ENCODE peak calls at places on chromosome X, in five cellular contexts. Q, N, H, S and R are unnamed samples.

GRCh38 chrX:68685722-68686683 is 38.5 kb downstream of the STARD8 start:
- DNase-seq in Q (peak), N (no peak), H (peak), S (no peak), R (no peak)

GRCh38 chrX:16671005-16671404 is 21.0 kb downstream of the S100G start:
- DNase-seq in Q (peak), N (peak), H (peak), S (no peak), R (peak)

GRCh38 chrX:13260598-13260997 is 59.3 kb downstream of the ATXN3L start:
- DNase-seq in Q (no peak), N (no peak), H (no peak), S (no peak), R (no peak)

GRCh38 chrX:115499112-115499805 is 61.7 kb upstream of the PLS3 start:
- DNase-seq in Q (no peak), N (no peak), H (no peak), S (no peak), R (no peak)

GRCh38 chrX:72080150-72080549 is 51.6 kb downstream of the RTL5 start:
- DNase-seq in Q (no peak), N (no peak), H (no peak), S (no peak), R (no peak)

GRCh38 chrX:35025820-35026219 is 83.2 kb downstream of the FAM47B start:
- DNase-seq in Q (no peak), N (no peak), H (no peak), S (no peak), R (no peak)

GRCh38 chrX:46918434-46918833 is 6.2 kb downstream of the JADE3 start:
- DNase-seq in Q (no peak), N (no peak), H (no peak), S (no peak), R (peak)

GRCh38 chrX:22760513-22761057 is 239.2 kb upstream of the DDX53 start:
- DNase-seq in Q (no peak), N (no peak), H (peak), S (no peak), R (no peak)

GRCh38 chrX:24498975-24499374 is 33.9 kb downstream of the PDK3 start:
- DNase-seq in Q (no peak), N (no peak), H (peak), S (no peak), R (no peak)

GRCh38 chrX:103704863-103705262 is 5.8 kb upstream of the TMEM31 start:
- DNase-seq in Q (no peak), N (no peak), H (no peak), S (no peak), R (no peak)

GRCh38 chrX:53287493-53288138 is 6.2 kb upstream of the IQSEC2 start:
- DNase-seq in Q (no peak), N (peak), H (peak), S (peak), R (no peak)

GRCh38 chrX:112808651-112809050 is 32.0 kb downstream of the AMOT start:
- DNase-seq in Q (no peak), N (no peak), H (no peak), S (no peak), R (no peak)

GRCh38 chrX:68440940-68441339 is 7.6 kb upstream of the OPHN1 start:
- DNase-seq in Q (peak), N (no peak), H (peak), S (no peak), R (peak)

GRCh38 chrX:153735274-153735673 is 10.6 kb downstream of the ABCD1 start:
- DNase-seq in Q (peak), N (no peak), H (no peak), S (no peak), R (no peak)

GRCh38 chrX:78595901-78596502 is 63.1 kb downstream of the RTL3 start:
- DNase-seq in Q (no peak), N (no peak), H (no peak), S (no peak), R (no peak)

GRCh38 chrX:73916931-73917657 is 354.1 kb downstream of the CHIC1 start:
- DNase-seq in Q (no peak), N (peak), H (no peak), S (no peak), R (no peak)

GRCh38 chrX:55818673-55819375 is 101.3 kb downstream of the RRAGB start:
- DNase-seq in Q (no peak), N (no peak), H (no peak), S (no peak), R (no peak)

GRCh38 chrX:97363843-97364242 is 480.1 kb downstream of the RPA4 start:
- DNase-seq in Q (no peak), N (no peak), H (no peak), S (no peak), R (no peak)

GRCh38 chrX:87634361-87634760 is 116.8 kb downstream of the KLHL4 start:
- DNase-seq in Q (no peak), N (no peak), H (no peak), S (no peak), R (no peak)

GRCh38 chrX:71996826-71997225 is 86.2 kb downstream of the NHSL2 start:
- DNase-seq in Q (no peak), N (no peak), H (no peak), S (no peak), R (no peak)

GRCh38 chrX:4253092-4253491 is 539.6 kb upstream of the PRKX start:
- DNase-seq in Q (no peak), N (no peak), H (no peak), S (no peak), R (no peak)

GRCh38 chrX:108699368-108699767 is 37.0 kb downstream of the IRS4 start:
- DNase-seq in Q (peak), N (peak), H (peak), S (peak), R (peak)
- TF ChIP-seq ZBTB33 in Q (no peak), N (no peak), H (no peak), S (no peak), R (no peak)

GRCh38 chrX:9137152-9137551 is 103.2 kb upstream of the FAM9B start:
- DNase-seq in Q (no peak), N (no peak), H (no peak), S (no peak), R (no peak)
- TF ChIP-seq ZBTB33 in Q (no peak), N (no peak), H (no peak), S (no peak), R (no peak)

GRCh38 chrX:41025926-41026325 is 59.3 kb upstream of the USP9X start:
- DNase-seq in Q (peak), N (no peak), H (no peak), S (no peak), R (no peak)
- TF ChIP-seq ZBTB33 in Q (no peak), N (no peak), H (no peak), S (no peak), R (no peak)

GRCh38 chrX:2710496-2710895 is 19.4 kb downstream of the CD99 start:
- DNase-seq in Q (no peak), N (no peak), H (no peak), S (no peak), R (no peak)
- TF ChIP-seq ZBTB33 in Q (no peak), N (no peak), H (no peak), S (no peak), R (no peak)

GRCh38 chrX:151975736-151976275 is 1.3 kb upstream of the GABRE start:
- DNase-seq in Q (no peak), N (no peak), H (no peak), S (no peak), R (no peak)

GRCh38 chrX:151973262-151973661 is 1.2 kb downstream of the GABRE start:
- DNase-seq in Q (no peak), N (no peak), H (no peak), S (no peak), R (no peak)

GRCh38 chrX:151973851-151974335 is 583 bp downstream of the GABRE start:
- DNase-seq in Q (peak), N (no peak), H (peak), S (no peak), R (no peak)

GRCh38 chrX:151975228-151975593 is 735 bp upstream of the GABRE start:
- DNase-seq in Q (peak), N (no peak), H (no peak), S (no peak), R (no peak)

DNA sequence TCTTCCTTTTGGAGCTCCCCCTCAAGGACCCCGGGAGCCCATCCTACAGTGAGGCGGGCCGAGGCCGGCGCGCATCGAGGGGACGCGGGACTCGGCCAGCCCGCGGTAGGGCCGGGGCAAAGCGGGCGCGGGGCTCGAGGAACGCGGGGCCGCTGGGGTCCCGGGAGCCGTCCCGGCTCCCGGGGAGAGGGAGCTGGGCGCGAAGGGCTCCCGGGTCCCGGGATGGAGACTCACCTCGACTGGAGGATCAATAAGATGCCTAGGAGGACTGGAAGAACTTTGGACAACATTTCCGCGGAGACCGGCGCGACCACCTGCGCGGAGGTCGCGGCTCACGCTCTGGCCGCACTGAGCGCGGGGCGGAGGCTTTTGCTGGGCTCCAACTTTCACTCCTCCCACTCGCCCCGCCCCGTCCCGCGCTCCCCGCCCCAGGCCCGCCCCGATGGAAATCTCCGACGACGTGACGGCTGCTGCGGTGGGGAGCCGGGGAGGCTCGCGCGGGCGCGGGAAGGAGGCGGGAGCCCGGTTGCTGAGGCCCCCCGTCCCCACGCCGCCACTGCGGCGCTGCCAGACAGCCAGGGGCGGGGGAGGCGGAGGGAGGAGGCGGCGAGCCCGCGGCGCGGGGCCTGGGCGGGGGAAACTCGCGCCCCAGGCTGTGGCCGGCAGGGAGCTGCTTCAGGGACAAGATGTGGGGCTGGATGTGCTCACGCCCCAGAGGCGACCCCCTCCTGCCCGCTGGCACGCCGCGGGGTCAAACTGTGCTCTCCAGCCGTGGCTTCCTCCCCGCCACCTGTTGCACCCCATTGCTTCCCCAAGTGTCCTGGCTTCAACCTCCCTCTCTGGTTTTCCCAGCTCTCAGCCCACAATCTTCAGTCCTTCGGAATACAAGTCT is at the start of gene GABRE:
- DNase-seq in Q (peak), N (no peak), H (peak), S (no peak), R (no peak)
- TF ChIP-seq ZBTB33 in Q (no peak), N (no peak), H (no peak), S (no peak), R (no peak)

GRCh38 chrX:20498851-20499635 is 232.3 kb upstream of the RPS6KA3 start:
- DNase-seq in Q (no peak), N (no peak), H (no peak), S (no peak), R (no peak)
- TF ChIP-seq ZBTB33 in Q (no peak), N (no peak), H (no peak), S (no peak), R (no peak)

DNA sequence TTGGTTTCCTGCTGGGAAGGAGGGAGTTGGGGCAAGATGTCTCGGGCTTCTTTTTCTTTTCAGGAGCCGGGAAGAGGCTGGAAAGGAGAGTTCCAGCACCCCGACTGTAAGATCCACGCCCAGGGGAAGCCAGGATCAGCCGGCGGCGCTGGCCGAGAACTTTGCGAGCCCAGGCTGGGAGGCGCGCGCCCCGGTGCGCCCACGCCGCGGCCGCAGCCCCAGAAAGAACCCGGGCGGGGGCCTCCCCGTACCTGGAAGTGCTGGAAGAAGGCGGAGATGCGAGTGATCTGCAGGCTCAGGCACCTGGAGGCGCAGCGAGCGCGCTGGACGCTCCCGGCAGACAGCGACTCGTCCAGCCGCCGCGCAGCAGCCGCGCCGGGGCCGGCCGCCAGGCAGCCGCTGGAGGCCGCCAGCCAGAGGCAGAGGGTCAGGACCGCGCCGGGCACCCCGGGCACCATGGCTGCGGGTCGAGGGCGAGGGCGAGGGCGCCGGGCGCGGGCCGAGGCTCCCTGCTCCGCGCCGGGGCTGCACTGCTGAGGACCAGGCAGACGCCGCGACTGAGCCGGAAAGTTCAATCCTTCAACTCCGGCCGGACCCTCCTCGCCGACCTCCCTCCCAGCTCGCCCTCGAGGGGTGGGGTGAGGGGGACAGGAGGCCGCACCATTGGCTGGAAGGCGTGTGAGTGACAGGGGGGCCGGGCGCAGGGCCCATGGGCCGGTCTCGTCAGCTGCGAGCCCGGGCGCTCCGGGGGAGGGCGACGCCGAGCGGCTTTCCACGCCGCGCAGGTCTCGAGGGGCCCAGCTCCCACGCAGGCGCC is at the start of gene ANOS1:
- DNase-seq in Q (no peak), N (no peak), H (peak), S (no peak), R (no peak)
- TF ChIP-seq ZBTB33 in Q (no peak), N (no peak), H (no peak), S (no peak), R (no peak)

GRCh38 chrX:11103751-11104150 is 7.4 kb upstream of the HCCS start:
- DNase-seq in Q (no peak), N (no peak), H (no peak), S (no peak), R (no peak)

GRCh38 chrX:11099465-11099864 is 11.7 kb upstream of the HCCS start:
- DNase-seq in Q (no peak), N (no peak), H (no peak), S (no peak), R (no peak)

GRCh38 chrX:11100281-11101035 is 10.7 kb upstream of the HCCS start:
- DNase-seq in Q (peak), N (no peak), H (peak), S (no peak), R (peak)

GRCh38 chrX:11103006-11103405 is 8.1 kb upstream of the HCCS start:
- DNase-seq in Q (no peak), N (no peak), H (no peak), S (no peak), R (no peak)

GRCh38 chrX:11097920-11098319 is 13.2 kb upstream of the HCCS start:
- DNase-seq in Q (no peak), N (no peak), H (no peak), S (no peak), R (peak)
- TF ChIP-seq ZBTB33 in Q (no peak), N (no peak), H (no peak), S (no peak), R (no peak)